ENCODE peak calls at places on chromosomes 2 and 18, in seven cellular contexts. Q is H1, F is HCT116, J is K562, D is HepG2, G is GM12878, Z is SK-N-SH. V is an unnamed sample.

GRCh38 chr2:11775384-11775783 is 29.0 kb downstream of the LPIN1 start:
- DNase-seq in D (no peak), G (peak), Q (no peak), Z (no peak), J (no peak), F (no peak), V (no peak)

GRCh38 chr18:13872373-13872772 is 43.0 kb downstream of the MC2R start:
- DNase-seq in F (no peak), G (no peak), Q (no peak), Z (no peak), J (no peak), D (no peak), V (no peak)

GRCh38 chr2:69056071-69056470 is 43.1 kb downstream of the ANTXR1 start:
- DNase-seq in Q (no peak), F (no peak), G (no peak), J (no peak), D (no peak), Z (no peak), V (no peak)

GRCh38 chr2:162073776-162074578 is at the start of gene DPP4:
- DNase-seq in Q (no peak), F (no peak), Z (peak), D (peak), G (no peak), J (no peak), V (no peak)

GRCh38 chr2:183037660-183038340 is 457 bp downstream of the NCKAP1 start:
- DNase-seq in Z (peak), Q (no peak), F (no peak), J (peak), D (peak), G (no peak), V (no peak)

GRCh38 chr18:48875942-48876511 is 74.7 kb downstream of the SMAD7 start:
- DNase-seq in F (no peak), J (no peak), D (peak), Z (peak), G (no peak), Q (no peak), V (no peak)

GRCh38 chr2:206095925-206096324 is 10.0 kb upstream of the INO80D start:
- DNase-seq in D (no peak), Q (no peak), Z (no peak), J (no peak), G (no peak), F (no peak), V (no peak)

GRCh38 chr2:96359310-96359709 is 23.7 kb downstream of the NCAPH start:
- DNase-seq in Q (no peak), D (no peak), Z (peak), G (no peak), J (no peak), F (no peak), V (peak)

GRCh38 chr2:85053802-85054201 is 79.4 kb upstream of the TCF7L1 start:
- DNase-seq in D (peak), G (no peak), F (peak), Q (no peak), Z (no peak), J (peak), V (no peak)

GRCh38 chr2:173881466-173881865 is 83.7 kb downstream of the SP3 start:
- DNase-seq in F (no peak), G (no peak), Q (no peak), D (no peak), Z (peak), J (no peak), V (no peak)

GRCh38 chr2:27336173-27336572 is 13.3 kb upstream of the MPV17 start:
- DNase-seq in Q (no peak), D (no peak), G (no peak), J (no peak), Z (no peak), F (no peak), V (no peak)

GRCh38 chr18:48548404-48548771 is 9.6 kb downstream of the CTIF start:
- DNase-seq in G (no peak), D (no peak), F (no peak), Z (no peak), J (no peak), Q (no peak), V (no peak)

GRCh38 chr2:114022360-114023085 is 132.6 kb downstream of the ACTR3 start:
- DNase-seq in F (peak), G (no peak), Q (no peak), D (peak), J (no peak), Z (no peak), V (no peak)

GRCh38 chr2:215531284-215531683 is 95.4 kb upstream of the FN1 start:
- DNase-seq in J (no peak), Z (no peak), Q (no peak), D (no peak), G (no peak), F (no peak), V (no peak)

GRCh38 chr2:189096769-189097447 is 82.7 kb downstream of the COL5A2 start:
- DNase-seq in Q (no peak), Z (no peak), G (no peak), J (no peak), D (peak), F (peak), V (no peak)

GRCh38 chr18:36675076-36675475 is 153.7 kb downstream of the TPGS2 start:
- DNase-seq in J (no peak), F (no peak), G (no peak), D (no peak), Q (no peak), Z (no peak), V (no peak)

GRCh38 chr18:36676629-36677028 is 152.2 kb downstream of the TPGS2 start:
- DNase-seq in D (no peak), F (no peak), G (no peak), Z (no peak), Q (no peak), J (no peak), V (no peak)

GRCh38 chr18:36685580-36685979 is 143.2 kb downstream of the TPGS2 start:
- DNase-seq in Q (no peak), J (no peak), G (no peak), F (no peak), D (no peak), Z (no peak), V (no peak)

DNA sequence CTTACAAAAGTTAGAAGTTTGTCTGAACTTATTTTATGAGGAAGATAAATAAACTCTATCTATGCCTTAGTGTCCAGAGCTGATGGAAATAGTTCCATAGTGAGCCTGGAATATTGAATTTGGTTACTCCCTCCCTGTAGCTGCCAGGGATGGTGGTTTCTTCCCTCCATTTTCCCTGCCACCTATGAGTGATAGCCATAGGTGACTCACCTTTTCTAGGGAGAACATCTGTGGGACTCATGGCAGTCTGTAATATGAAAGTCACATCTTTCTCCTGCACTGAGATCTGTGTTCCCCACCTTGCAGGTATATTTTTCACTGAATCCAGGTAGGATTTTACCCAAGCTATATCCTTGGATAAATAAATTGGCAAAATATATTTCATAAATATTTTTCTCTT is 148.8 kb downstream of the TPGS2 start:
- DNase-seq in D (no peak), J (no peak), G (no peak), Z (no peak), F (no peak), Q (no peak), V (no peak)
- TF ChIP-seq JUND in D (no peak), J (no peak), G (no peak), Z (no peak), F (no peak), Q (no peak), V (no peak)

DNA sequence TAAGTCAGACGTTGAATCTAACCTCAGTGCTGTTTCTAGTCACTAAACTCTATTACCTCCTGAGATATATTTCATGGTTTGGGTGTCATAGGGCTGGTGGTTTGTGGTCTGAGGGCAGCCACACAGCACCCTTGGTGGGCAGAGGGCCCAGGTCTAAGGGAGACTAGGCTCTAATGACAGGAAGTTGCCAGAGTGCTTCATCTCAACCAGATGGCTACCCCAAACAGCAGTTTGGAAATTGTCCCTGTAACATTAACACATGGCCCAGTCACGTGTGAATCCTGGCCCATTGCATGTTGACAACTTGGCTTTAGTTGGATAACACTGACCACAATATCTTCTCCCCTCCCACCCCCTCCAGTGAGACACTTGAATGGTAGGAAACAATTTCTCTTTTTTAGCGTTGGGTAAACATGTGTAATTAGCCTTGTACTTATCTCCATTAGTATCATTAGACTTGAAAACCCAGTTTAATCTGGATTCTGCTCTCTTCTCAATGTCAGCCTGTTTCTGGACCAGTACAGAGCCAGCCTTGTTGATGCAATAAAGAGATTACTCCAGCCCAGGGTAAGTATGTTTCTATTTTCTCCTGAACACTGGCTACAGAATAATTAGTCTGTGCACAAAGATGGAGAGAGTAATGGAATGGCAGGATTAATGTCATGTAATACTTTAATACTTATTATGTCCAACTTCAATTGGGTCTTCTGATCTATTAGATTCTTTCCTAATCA is 187.8 kb upstream of the SIX3 start:
- DNase-seq in F (no peak), Z (peak), J (no peak), D (no peak), G (peak), Q (no peak), V (no peak)
- TF ChIP-seq JUND in F (no peak), Z (no peak), J (no peak), D (no peak), G (no peak), Q (no peak), V (no peak)

GRCh38 chr18:76587147-76587885 is 92.3 kb upstream of the ZNF516 start:
- DNase-seq in Q (no peak), F (no peak), D (no peak), J (no peak), G (no peak), Z (no peak), V (no peak)

GRCh38 chr18:76581261-76581660 is 86.2 kb upstream of the ZNF516 start:
- DNase-seq in Q (no peak), D (no peak), Z (no peak), J (no peak), G (no peak), F (no peak), V (no peak)

GRCh38 chr18:76588591-76589303 is 93.7 kb upstream of the ZNF516 start:
- DNase-seq in J (no peak), F (no peak), D (no peak), Z (no peak), Q (no peak), G (no peak), V (no peak)

GRCh38 chr18:76580288-76580962 is 85.4 kb upstream of the ZNF516 start:
- DNase-seq in Z (no peak), F (no peak), J (no peak), G (no peak), D (no peak), Q (no peak), V (peak)

DNA sequence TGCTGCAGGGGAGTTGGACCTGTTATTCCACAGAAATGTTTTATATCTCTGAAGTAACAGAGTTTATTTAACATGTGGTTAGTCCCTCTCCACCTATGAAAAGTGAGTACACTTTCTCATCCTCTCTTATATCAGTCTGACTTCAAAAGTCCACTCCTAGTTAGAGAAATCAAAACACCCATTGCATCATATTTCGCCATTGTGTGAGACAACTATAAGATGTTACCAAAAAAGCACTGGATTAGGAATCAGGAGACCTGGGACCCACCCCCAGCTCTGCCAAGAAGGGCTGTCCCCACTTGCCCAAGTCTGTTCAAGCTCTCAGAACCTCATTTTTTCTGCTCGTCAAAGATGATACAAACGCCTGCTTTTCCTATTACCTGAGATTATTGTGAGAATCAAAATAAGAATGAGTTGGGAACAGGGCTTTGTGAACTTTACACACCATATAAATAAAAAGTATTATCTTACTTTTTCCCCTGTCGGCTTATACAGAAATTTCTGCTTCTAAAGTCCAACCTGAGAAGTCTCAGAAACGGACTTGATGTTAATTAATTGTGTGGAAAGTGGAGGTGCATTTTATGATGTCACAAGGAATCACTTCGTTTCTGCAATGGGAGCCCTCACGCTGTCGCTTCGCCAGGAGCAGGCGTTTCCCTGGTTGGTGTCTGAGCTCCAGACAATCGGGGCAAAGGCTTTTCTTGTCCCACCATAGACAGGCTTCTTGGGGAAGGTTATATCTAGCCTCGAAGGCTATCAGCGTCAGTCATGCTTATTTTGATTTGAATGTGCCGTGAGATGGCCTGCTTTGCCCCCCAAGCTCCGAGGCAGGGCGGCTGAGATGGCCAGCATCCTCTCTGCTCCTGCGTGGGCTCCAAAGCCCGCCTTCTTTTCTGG is 89.6 kb upstream of the ZNF516 start:
- DNase-seq in J (no peak), Q (no peak), Z (no peak), F (no peak), D (no peak), G (no peak), V (no peak)
- TF ChIP-seq JUND in J (no peak), Q (no peak), Z (no peak), F (no peak), D (no peak), G (no peak), V (no peak)

GRCh38 chr2:229922449-229923386 is at the start of gene FBXO36:
- DNase-seq in D (peak), J (peak), G (no peak), Z (peak), F (peak), Q (no peak), V (peak)
- TF ChIP-seq JUND in D (peak), J (no peak), G (no peak), Z (no peak), F (no peak), Q (no peak), V (no peak)

DNA sequence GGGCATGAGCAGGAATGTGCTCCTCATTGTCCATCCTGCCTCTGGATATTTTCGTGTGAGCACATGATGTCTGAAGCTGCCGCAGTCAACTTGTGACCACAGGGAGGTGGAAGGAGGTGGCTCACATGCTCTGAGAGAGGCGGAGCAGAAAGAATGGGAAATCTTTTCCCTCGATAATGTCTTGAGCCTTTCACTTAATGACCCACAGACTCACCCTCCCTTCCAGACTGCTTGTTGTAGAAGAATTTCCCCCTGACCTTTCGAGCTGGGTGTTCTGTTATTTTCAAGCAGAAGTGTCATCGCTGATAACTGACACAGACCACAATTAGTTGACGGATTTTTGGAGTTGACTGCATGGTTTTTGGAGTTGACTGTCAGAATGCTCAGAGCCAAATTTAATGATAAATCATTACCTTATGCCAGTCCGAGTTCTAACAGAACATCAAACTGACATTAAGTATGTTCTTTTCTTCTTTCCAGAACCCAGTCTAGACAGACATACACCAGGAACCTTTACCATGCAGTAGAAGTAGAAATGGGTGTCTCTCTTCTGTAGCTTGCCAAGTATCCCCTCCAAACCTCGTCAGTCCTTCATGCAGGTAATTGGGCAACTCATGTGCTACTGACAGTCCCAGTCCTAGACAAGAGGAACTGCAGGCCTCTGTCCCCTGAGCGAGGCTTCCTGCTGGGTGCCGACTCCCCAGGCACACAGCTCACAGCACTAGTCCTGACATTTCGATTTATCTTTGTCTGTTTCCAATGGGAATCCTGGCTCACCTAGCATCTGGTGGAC is 29.4 kb upstream of the RTTN start:
- DNase-seq in J (peak), G (no peak), D (no peak), F (no peak), Z (no peak), Q (no peak), V (no peak)
- TF ChIP-seq JUND in J (no peak), G (no peak), D (no peak), F (no peak), Z (peak), Q (no peak), V (no peak)

GRCh38 chr2:120109186-120110061 is 96.5 kb downstream of the EPB41L5 start:
- DNase-seq in D (peak), Q (no peak), G (peak), F (peak), J (peak), Z (peak), V (peak)
- TF ChIP-seq JUND in D (no peak), Q (no peak), G (no peak), F (no peak), J (no peak), Z (no peak), V (no peak)